ENCODE peak calls at places on chromosomes 12 and 14, in six cellular contexts. D is esophagus muscularis mucosa, Q is right atrium auricular region, C is left ventricle myocardium inferior, F is A549, I is SJSA1. M is an unnamed sample.

GRCh38 chr14:101357038-101357437 is 204.3 kb upstream of the DIO3 start:
- DNase-seq in D (peak), Q (no peak), C (no peak), I (no peak), F (no peak), M (no peak)

GRCh38 chr12:24617471-24617870 is 331.4 kb downstream of the BCAT1 start:
- DNase-seq in F (no peak), D (no peak), Q (no peak), C (no peak), I (no peak), M (no peak)

GRCh38 chr14:82354126-82354525 is 820.5 kb upstream of the SEL1L start:
- DNase-seq in Q (no peak), F (no peak), D (no peak), C (no peak), I (no peak), M (no peak)

GRCh38 chr12:47078733-47079364 is 572 bp upstream of the PCED1B start:
- DNase-seq in D (no peak), F (peak), Q (peak), I (peak), C (no peak), M (no peak)

GRCh38 chr14:75675265-75675960 is 14.4 kb downstream of the TTLL5 start:
- DNase-seq in F (no peak), I (no peak), D (no peak), C (no peak), Q (no peak), M (no peak)

GRCh38 chr12:7797698-7798398 is 8.6 kb downstream of the NANOG start:
- DNase-seq in I (no peak), C (no peak), D (no peak), F (no peak), Q (no peak), M (no peak)

GRCh38 chr12:104478396-104479140 is 21.8 kb downstream of the CHST11 start:
- DNase-seq in D (no peak), I (no peak), F (no peak), Q (no peak), C (no peak), M (no peak)

GRCh38 chr12:32494676-32495075 is 95.3 kb downstream of the FGD4 start:
- DNase-seq in I (no peak), D (no peak), Q (no peak), C (no peak), F (no peak), M (no peak)

M was measured in BJ.